ENCODE peak calls at places on chromosomes 13 and 19, in nine cellular contexts. Y, I, M, K, D, F, X, Z and G are unnamed samples.

GRCh38 chr19:48424694-48425219 is 21.0 kb upstream of the GRWD1 start:
- DNase-seq in M (no peak), F (peak; percentile 32), X (no peak), Y (no peak), K (no peak), D (peak; percentile 62), Z (no peak), I (peak; percentile 45), G (peak; percentile 62)

GRCh38 chr13:46893820-46894533 is 2.9 kb downstream of the HTR2A start:
- DNase-seq in D (peak; percentile 66), Y (peak; percentile 76), K (no peak), I (peak; percentile 78), Z (peak; percentile 73), F (peak; percentile 29), X (peak; percentile 72), M (no peak), G (peak; percentile 64)

GRCh38 chr19:33391631-33392249 is 18.2 kb downstream of the CEBPG start:
- DNase-seq in Y (peak; percentile 7), X (no peak), I (no peak), K (no peak), M (no peak), Z (no peak), D (no peak), F (no peak), G (peak; percentile 5)

GRCh38 chr13:33057019-33057785 is 41.0 kb downstream of the KL start:
- DNase-seq in D (peak; percentile 55), K (no peak), I (peak; percentile 58), Z (no peak), Y (peak; percentile 29), X (no peak), M (no peak), F (no peak), G (peak; percentile 22)

GRCh38 chr13:43331676-43332075 is 308.3 kb downstream of the DNAJC15 start:
- DNase-seq in Y (no peak), D (peak; percentile 18), Z (no peak), K (no peak), M (no peak), X (no peak), F (no peak), I (no peak), G (no peak)

GRCh38 chr13:44278164-44278563 is 95.5 kb upstream of the SERP2 start:
- DNase-seq in K (no peak), X (no peak), D (peak; percentile 63), I (no peak), M (no peak), Y (no peak), Z (no peak), F (no peak), G (no peak)

GRCh38 chr19:45124021-45124420 is 31.0 kb downstream of the PPP1R37 start:
- DNase-seq in X (no peak), D (no peak), Y (no peak), I (no peak), F (no peak), K (no peak), M (no peak), Z (no peak), G (no peak)

GRCh38 chr19:28394705-28395104 is 818.2 kb downstream of the UQCRFS1 start:
- DNase-seq in I (no peak), F (no peak), M (no peak), K (no peak), Y (no peak), D (no peak), Z (no peak), X (no peak), G (no peak)

GRCh38 chr13:99916366-99917103 is 55.0 kb downstream of the ZIC5 start:
- DNase-seq in I (peak; percentile 85), M (no peak), F (peak; percentile 51), D (peak; percentile 92), Z (no peak), X (no peak), K (no peak), Y (no peak), G (peak; percentile 86)

GRCh38 chr19:55606817-55607216 is 1.4 kb downstream of the ZNF865 start:
- DNase-seq in F (no peak), Y (no peak), D (no peak), Z (no peak), I (no peak), X (no peak), M (no peak), K (no peak), G (no peak)

GRCh38 chr19:55605637-55606470 is at the start of gene ZNF865:
- DNase-seq in M (no peak), D (peak; percentile 95), I (peak; percentile 94), X (peak; percentile 68), F (peak; percentile 80), Y (peak; percentile 79), Z (peak; percentile 70), K (no peak), G (peak; percentile 87)

GRCh38 chr19:55605207-55605636 is 225 bp upstream of the ZNF865 start:
- DNase-seq in D (peak; percentile 98), X (peak; percentile 99), K (no peak), F (peak; percentile 96), Y (peak; percentile 98), Z (peak; percentile 98), M (peak; percentile 91), I (peak; percentile 96), G (peak; percentile 99)

GRCh38 chr19:55603581-55604292 is 1.7 kb upstream of the ZNF865 start:
- DNase-seq in K (no peak), I (peak; percentile 93), Z (no peak), Y (no peak), X (no peak), F (no peak), D (no peak), M (no peak), G (no peak)

DNA sequence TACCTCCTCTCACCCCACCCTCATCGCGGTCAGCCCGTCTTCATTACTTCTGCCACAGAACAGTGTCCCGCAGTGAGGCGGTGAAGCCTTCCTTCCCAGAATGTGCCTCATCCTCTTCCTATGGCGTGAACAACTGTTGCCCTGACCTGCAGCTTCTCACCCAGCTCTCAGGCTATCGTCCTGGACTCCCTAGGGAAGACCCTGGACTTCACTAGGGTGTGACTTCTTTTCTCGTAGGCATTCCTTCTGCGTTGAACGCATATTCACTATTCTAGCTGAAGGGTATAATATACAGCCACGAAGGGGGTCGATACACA is 982 bp downstream of the ZNF865 start:
- DNase-seq in F (no peak), X (no peak), Y (no peak), M (no peak), Z (no peak), I (no peak), D (no peak), K (no peak), G (no peak)
- TF ChIP-seq CTCF in F (no peak), X (no peak), Y (no peak), M (no peak), Z (no peak), I (no peak), D (no peak), K (no peak), G (no peak)

GRCh38 chr19:21758296-21758695 is 9.1 kb downstream of the ZNF100 start:
- DNase-seq in Z (no peak), Y (no peak), D (no peak), I (no peak), K (no peak), X (no peak), M (no peak), F (no peak), G (no peak)
- TF ChIP-seq CTCF in Z (no peak), Y (no peak), D (no peak), I (peak; percentile 10), K (no peak), X (no peak), M (no peak), F (no peak), G (no peak)

GRCh38 chr19:18446811-18447359 is 9.0 kb upstream of the ISYNA1 start:
- DNase-seq in Y (no peak), D (no peak), F (no peak), K (no peak), X (no peak), M (no peak), Z (no peak), I (no peak), G (no peak)

GRCh38 chr19:18452386-18452785 is 14.5 kb upstream of the ISYNA1 start:
- DNase-seq in F (no peak), X (no peak), K (no peak), Y (no peak), M (no peak), I (no peak), Z (no peak), D (no peak), G (no peak)

GRCh38 chr19:18446145-18446810 is 8.3 kb upstream of the ISYNA1 start:
- DNase-seq in M (no peak), K (no peak), I (no peak), Z (no peak), Y (no peak), X (no peak), F (no peak), D (no peak), G (no peak)

GRCh38 chr19:18450021-18450933 is 12.3 kb upstream of the ISYNA1 start:
- DNase-seq in I (no peak), F (no peak), K (no peak), D (no peak), Z (peak; percentile 15), X (no peak), Y (no peak), M (no peak), G (no peak)

DNA sequence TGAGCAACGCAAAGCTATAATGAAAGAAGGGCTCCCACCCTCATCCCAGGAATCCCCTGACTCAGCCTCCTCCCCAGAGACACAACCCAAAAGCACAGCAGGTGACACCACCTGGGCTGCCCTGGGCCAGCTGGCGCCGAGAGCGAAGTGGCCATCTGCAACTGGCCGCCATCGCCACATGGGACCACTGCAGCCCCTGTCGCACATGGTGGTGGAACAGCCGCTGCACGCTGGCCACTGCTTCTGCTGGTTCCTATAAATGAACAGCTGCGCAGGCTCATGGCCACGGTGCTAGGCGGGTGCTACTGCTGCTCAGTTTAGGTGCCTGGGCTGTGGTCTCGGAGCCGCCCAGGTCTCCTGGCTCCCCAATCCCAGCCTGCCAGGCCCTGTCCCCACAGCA is 11.6 kb upstream of the ISYNA1 start:
- DNase-seq in K (no peak), X (no peak), Y (no peak), F (no peak), D (no peak), Z (no peak), I (no peak), M (no peak), G (no peak)
- TF ChIP-seq CTCF in K (no peak), X (no peak), Y (no peak), F (no peak), D (no peak), Z (no peak), I (no peak), M (no peak), G (no peak)

DNA sequence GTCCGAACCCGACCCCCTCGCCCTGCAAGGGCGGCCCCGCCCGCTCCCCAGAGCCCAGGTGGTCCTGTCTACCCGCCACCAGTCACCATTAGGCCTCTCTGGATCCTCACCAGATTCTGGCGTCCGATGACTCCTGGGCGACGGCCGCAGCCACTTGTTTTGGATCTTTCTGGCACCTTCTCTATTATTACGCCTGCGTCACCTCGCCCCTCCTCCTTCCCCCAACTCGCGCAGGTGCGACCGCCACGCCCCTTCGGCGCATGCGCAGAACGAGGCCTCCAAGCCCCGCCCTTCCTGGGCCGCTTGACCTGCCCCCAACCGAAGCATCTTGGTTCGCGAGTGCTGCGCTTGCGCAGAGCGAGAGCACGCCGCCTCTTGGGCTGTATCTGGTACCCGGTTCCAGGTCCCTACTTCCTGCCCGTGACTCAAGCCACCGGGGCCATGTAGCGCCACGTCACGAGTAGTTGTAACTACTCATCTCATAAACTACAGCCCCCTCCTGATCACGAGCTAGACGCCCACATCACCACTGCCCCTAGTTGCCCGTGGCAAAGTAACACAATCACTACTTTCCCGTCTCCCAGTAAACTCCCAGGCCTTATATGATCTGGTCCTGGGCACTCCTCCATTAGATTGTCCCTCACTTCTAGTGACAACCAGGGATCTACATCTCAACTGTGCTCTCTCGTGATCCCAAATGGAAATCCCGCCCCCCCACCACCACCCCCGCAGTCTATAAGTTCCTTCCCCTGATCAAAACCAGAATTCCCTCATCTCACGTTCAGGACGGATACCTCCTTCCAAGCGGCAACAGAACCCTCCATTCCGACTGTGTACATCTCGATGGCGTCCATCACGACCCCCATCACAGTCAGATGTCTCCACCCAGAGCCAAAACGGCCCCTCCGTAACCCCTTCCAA is at the start of gene DEDD2:
- DNase-seq in K (peak; percentile 100), X (peak; percentile 96), M (peak; percentile 95), I (peak; percentile 96), Z (peak; percentile 98), F (peak; percentile 99), Y (peak; percentile 96), D (peak; percentile 96), G (peak; percentile 98)
- TF ChIP-seq CTCF in K (no peak), X (no peak), M (no peak), I (no peak), Z (no peak), F (no peak), Y (no peak), D (no peak), G (no peak)